ENCODE peak calls at places on chromosomes 6 and 20, in nine cellular contexts. M is HepG2; T is IMR-90; Y is heart left ventricle; H is stimulated activated CD4-positive, alpha-beta T cell treated with anti-CD3 and anti-CD28 coated beads, Interleukin-15, amount 100 ng/mL, for 1 hour; S is head of caudate nucleus; V is iPS DF 19.7; D is non-pigmented ciliary epithelial cell; R is upper lobe of right lung. W is an unnamed sample.

GRCh38 chr6:45479834-45480696 is 102.3 kb upstream of the SUPT3H start:
- DNase-seq in T (peak; percentile 88), V (no peak), Y (no peak), D (peak; percentile 57), H (no peak), M (no peak), S (no peak), R (no peak), W (no peak)

GRCh38 chr6:39193201-39193791 is 36.0 kb downstream of the KCNK5 start:
- DNase-seq in H (no peak), R (no peak), S (no peak), M (no peak), T (no peak), Y (no peak), D (no peak), V (no peak), W (no peak)

GRCh38 chr20:51890003-51890402 is 87.7 kb upstream of the SALL4 start:
- DNase-seq in T (no peak), Y (no peak), H (no peak), R (no peak), S (no peak), M (no peak), V (no peak), D (no peak), W (no peak)

GRCh38 chr6:102344769-102345168 is 951.3 kb downstream of the GRIK2 start:
- DNase-seq in S (no peak), H (no peak), T (no peak), R (no peak), V (no peak), Y (no peak), D (no peak), M (no peak), W (no peak)

GRCh38 chr6:49552596-49552995 is 2.1 kb downstream of the C6orf141 start:
- DNase-seq in S (no peak), Y (no peak), R (no peak), M (no peak), T (no peak), D (no peak), V (no peak), H (no peak), W (peak; percentile 18)

GRCh38 chr6:41785689-41786450 is 1.6 kb upstream of the TOMM6 start:
- DNase-seq in V (no peak), D (no peak), T (no peak), Y (no peak), R (no peak), M (no peak), H (no peak), S (peak; percentile 14), W (peak; percentile 45)

GRCh38 chr6:29014729-29015608 is 9.9 kb upstream of the ZNF311 start:
- DNase-seq in V (no peak), M (no peak), H (no peak), R (no peak), S (no peak), Y (no peak), T (no peak), D (no peak), W (peak; percentile 18)

GRCh38 chr6:2429460-2429859 is 184.1 kb upstream of the GMDS start:
- DNase-seq in D (no peak), R (no peak), T (peak; percentile 76), S (no peak), H (no peak), M (no peak), Y (no peak), V (no peak), W (no peak)

GRCh38 chr6:154337423-154338005 is 19.1 kb downstream of the IPCEF1 start:
- DNase-seq in Y (no peak), S (no peak), D (no peak), T (no peak), V (no peak), H (no peak), M (no peak), R (no peak), W (no peak)

GRCh38 chr6:12950879-12951814 is 234.6 kb downstream of the PHACTR1 start:
- DNase-seq in H (no peak), Y (no peak), S (no peak), R (no peak), V (no peak), T (no peak), M (no peak), D (no peak), W (no peak)

GRCh38 chr6:165674155-165675029 is 11.4 kb upstream of the PDE10A start:
- DNase-seq in Y (no peak), V (no peak), S (no peak), R (no peak), T (no peak), D (no peak), H (no peak), M (no peak), W (no peak)

GRCh38 chr6:16206595-16207037 is 31.8 kb upstream of the GMPR start:
- DNase-seq in D (peak; percentile 60), M (peak; percentile 50), Y (peak; percentile 57), V (no peak), R (no peak), H (no peak), S (peak; percentile 58), T (peak; percentile 87), W (peak; percentile 77)

GRCh38 chr20:62914970-62915457 is 11.3 kb downstream of the DIDO1 start:
- DNase-seq in T (peak; percentile 19), V (peak; percentile 68), D (no peak), M (peak; percentile 77), H (no peak), Y (no peak), S (peak; percentile 41), R (no peak), W (peak; percentile 65)

GRCh38 chr6:38176797-38177751 is 357.5 kb downstream of the ZFAND3 start:
- DNase-seq in Y (peak; percentile 34), H (no peak), D (no peak), T (peak; percentile 5), S (no peak), M (peak; percentile 52), R (peak; percentile 36), V (no peak), W (no peak)

GRCh38 chr20:14829897-14830296 is 492.5 kb upstream of the FLRT3 start:
- DNase-seq in R (no peak), H (no peak), D (no peak), V (no peak), S (no peak), Y (no peak), T (no peak), M (no peak), W (peak; percentile 95)

GRCh38 chr6:161696828-161697227 is 423.0 kb upstream of the AGPAT4 start:
- DNase-seq in S (no peak), T (no peak), R (no peak), V (no peak), M (no peak), Y (no peak), H (no peak), D (no peak), W (no peak)

GRCh38 chr20:37435607-37436006 is 85.4 kb upstream of the NNAT start:
- DNase-seq in M (no peak), S (no peak), T (no peak), D (no peak), H (no peak), Y (no peak), R (peak; percentile 43), V (no peak), W (peak; percentile 11)

GRCh38 chr20:18847226-18847625 is 33.6 kb downstream of the SCP2D1 start:
- DNase-seq in R (no peak), D (no peak), H (no peak), S (no peak), Y (no peak), T (no peak), M (no peak), V (no peak), W (no peak)

GRCh38 chr6:66735106-66735890 is 1028.3 kb upstream of the EYS start:
- DNase-seq in S (no peak), T (no peak), V (no peak), H (no peak), R (no peak), D (peak; percentile 58), Y (no peak), M (no peak), W (no peak)

GRCh38 chr20:49891486-49891885 is 23.8 kb downstream of the SPATA2 start:
- DNase-seq in T (no peak), H (no peak), D (no peak), V (no peak), Y (no peak), R (no peak), S (no peak), M (no peak), W (no peak)

GRCh38 chr6:33668914-33669313 is 42.6 kb downstream of the UQCC2 start:
- DNase-seq in Y (no peak), H (peak; percentile 54), T (no peak), R (peak; percentile 83), V (no peak), M (no peak), S (no peak), D (no peak), W (peak; percentile 22)

GRCh38 chr20:59825563-59825920 is 107.9 kb downstream of the SYCP2 start:
- DNase-seq in D (no peak), S (no peak), T (no peak), M (no peak), H (no peak), Y (no peak), R (no peak), V (no peak), W (no peak)

GRCh38 chr20:18496042-18496441 is 983 bp downstream of the RBBP9 start:
- DNase-seq in Y (no peak), H (no peak), R (no peak), S (no peak), M (no peak), D (no peak), T (no peak), V (no peak), W (peak; percentile 57)

GRCh38 chr6:170244721-170245201 is 46.1 kb downstream of the DLL1 start:
- DNase-seq in Y (no peak), D (no peak), R (no peak), T (no peak), H (no peak), S (no peak), M (no peak), V (no peak), W (peak; percentile 32)

GRCh38 chr6:139356924-139357323 is 17.5 kb downstream of the CITED2 start:
- DNase-seq in R (no peak), H (no peak), S (no peak), V (no peak), M (no peak), D (no peak), Y (no peak), T (no peak), W (no peak)

GRCh38 chr6:157029980-157030690 is 253.0 kb downstream of the ARID1B start:
- DNase-seq in V (no peak), Y (no peak), D (no peak), M (no peak), S (no peak), H (no peak), T (no peak), R (no peak), W (no peak)

GRCh38 chr6:90103056-90103793 is 193.4 kb downstream of the BACH2 start:
- DNase-seq in R (no peak), H (no peak), M (peak; percentile 43), Y (no peak), D (no peak), S (no peak), V (no peak), T (no peak), W (peak; percentile 26)

GRCh38 chr6:9511157-9511556 is 903.7 kb downstream of the TFAP2A start:
- DNase-seq in H (no peak), D (no peak), R (no peak), Y (no peak), T (no peak), V (no peak), S (no peak), M (no peak), W (no peak)

GRCh38 chr20:32436968-32437367 is 78.8 kb downstream of the ASXL1 start:
- DNase-seq in H (no peak), T (no peak), M (no peak), D (no peak), R (no peak), Y (no peak), S (no peak), V (no peak), W (no peak)

GRCh38 chr6:15956205-15957106 is 172.4 kb upstream of the MYLIP start:
- DNase-seq in T (no peak), S (no peak), M (peak; percentile 44), H (no peak), R (peak; percentile 86), Y (no peak), V (no peak), D (no peak), W (peak; percentile 55)

GRCh38 chr6:20340056-20340455 is 61.6 kb upstream of the E2F3 start:
- DNase-seq in S (no peak), H (no peak), R (no peak), V (no peak), Y (no peak), D (no peak), M (no peak), T (no peak), W (no peak)

W was measured in NCI-H69.